ENCODE peak calls at places on chromosomes 7 and 10, in ten cellular contexts. L is activated naive CD4-positive, alpha-beta T cell; V is cardiac fibroblast; Y is stimulated activated CD4-positive, alpha-beta T cell treated with anti-CD3 and anti-CD28 coated beads, Interleukin-12 subunit alpha, Interleukin-12 subunit beta, amount 100 ng/mL, for 4 hours; X is fibroblast of the aortic adventitia; H is AG09309; K is iris pigment epithelial cell; E is fibroblast of the conjunctiva; M is GM12891; Q is NCI-H1417. A is an unnamed sample.
A peak's percentile ranks its signal among the peaks of the same experiment; 100 is the strongest.

GRCh38 chr10:8049874-8050560 is 4.5 kb upstream of the GATA3 start:
- DNase-seq in M (no peak), H (no peak), Y (no peak), L (no peak), E (no peak), V (peak; percentile 25), K (no peak), Q (peak; percentile 50), X (no peak), A (no peak)

GRCh38 chr10:130141460-130141859 is 5.3 kb downstream of the GLRX3 start:
- DNase-seq in M (no peak), L (no peak), X (peak; percentile 36), K (peak; percentile 47), Q (no peak), V (no peak), Y (no peak), H (no peak), E (no peak), A (no peak)

GRCh38 chr7:11069591-11069990 is 95.9 kb downstream of the PHF14 start:
- DNase-seq in K (no peak), M (no peak), V (no peak), H (no peak), Q (no peak), E (no peak), Y (no peak), L (no peak), X (no peak), A (no peak)

GRCh38 chr7:24718977-24719491 is 38.2 kb downstream of the GSDME start:
- DNase-seq in E (no peak), M (no peak), V (no peak), K (no peak), L (no peak), X (no peak), Y (no peak), Q (peak; percentile 96), H (no peak), A (no peak)

GRCh38 chr7:54774785-54775740 is 16.1 kb upstream of the SEC61G start:
- DNase-seq in K (no peak), V (no peak), X (no peak), Q (no peak), M (no peak), Y (no peak), H (no peak), L (no peak), E (no peak), A (no peak)

GRCh38 chr7:2120841-2121830 is 111.6 kb downstream of the MAD1L1 start:
- DNase-seq in Q (peak; percentile 16), L (no peak), K (no peak), H (no peak), X (no peak), E (no peak), V (no peak), Y (no peak), M (no peak), A (no peak)

GRCh38 chr10:103575416-103576075 is 82.0 kb downstream of the NEURL1 start:
- DNase-seq in Q (no peak), M (no peak), K (no peak), Y (no peak), H (no peak), L (no peak), V (no peak), X (no peak), E (no peak), A (no peak)

GRCh38 chr7:70406419-70407189 is 725.3 kb upstream of the GALNT17 start:
- DNase-seq in V (no peak), L (no peak), X (no peak), M (no peak), E (no peak), Y (no peak), H (no peak), Q (no peak), K (no peak), A (peak; percentile 23)

GRCh38 chr10:117781216-117781836 is 238.8 kb downstream of the EMX2 start:
- DNase-seq in V (no peak), E (no peak), X (no peak), M (no peak), H (no peak), L (no peak), K (no peak), Q (no peak), Y (no peak), A (no peak)

GRCh38 chr10:128614206-128614605 is 488.0 kb upstream of the MKI67 start:
- DNase-seq in V (no peak), X (no peak), E (no peak), L (no peak), K (no peak), Y (no peak), H (no peak), Q (no peak), M (no peak), A (no peak)

GRCh38 chr7:44989132-44989531 is 10.3 kb upstream of the MYO1G start:
- DNase-seq in X (no peak), K (no peak), V (no peak), H (no peak), Y (no peak), L (no peak), E (no peak), Q (no peak), M (no peak), A (no peak)

GRCh38 chr7:131019351-131019750 is 285.3 kb upstream of the KLF14 start:
- DNase-seq in K (no peak), M (no peak), L (no peak), H (no peak), X (no peak), V (no peak), Y (no peak), Q (no peak), E (no peak), A (no peak)

GRCh38 chr7:44286182-44286617 is 39.2 kb downstream of the CAMK2B start:
- DNase-seq in Q (no peak), L (no peak), Y (no peak), M (no peak), X (no peak), E (no peak), V (no peak), K (no peak), H (no peak), A (no peak)

GRCh38 chr7:65438593-65438992 is 64.9 kb downstream of the ZNF92 start:
- DNase-seq in Y (no peak), X (peak; percentile 96), K (peak; percentile 97), M (no peak), V (peak; percentile 95), H (peak; percentile 78), Q (no peak), L (no peak), E (peak; percentile 16), A (peak; percentile 66)

GRCh38 chr7:139846297-139846696 is 17.2 kb downstream of the TBXAS1 start:
- DNase-seq in V (no peak), Y (no peak), M (no peak), X (no peak), E (no peak), H (no peak), L (no peak), K (no peak), Q (no peak), A (no peak)

GRCh38 chr7:26090927-26091519 is 61.0 kb upstream of the NFE2L3 start:
- DNase-seq in X (peak; percentile 81), V (peak; percentile 79), K (peak; percentile 71), H (peak; percentile 41), Y (no peak), Q (peak; percentile 87), E (peak; percentile 59), M (no peak), L (no peak), A (peak; percentile 26)

GRCh38 chr7:92856436-92856835 is 20.1 kb upstream of the CDK6 start:
- DNase-seq in Q (no peak), X (no peak), K (no peak), H (no peak), Y (no peak), L (no peak), V (no peak), M (no peak), E (no peak), A (no peak)

GRCh38 chr7:142496545-142496991 is 238.7 kb upstream of the PRSS58 start:
- DNase-seq in H (no peak), E (peak; percentile 44), K (peak; percentile 43), Y (no peak), X (peak; percentile 60), L (no peak), V (peak; percentile 59), M (peak; percentile 14), Q (peak; percentile 42), A (no peak)

GRCh38 chr7:140591178-140591902 is 49.3 kb downstream of the DENND2A start:
- DNase-seq in H (no peak), V (peak; percentile 12), E (no peak), M (no peak), K (peak; percentile 16), L (no peak), Y (no peak), Q (no peak), X (no peak), A (no peak)

GRCh38 chr7:51446356-51446755 is 129.7 kb upstream of the COBL start:
- DNase-seq in Q (no peak), E (no peak), Y (no peak), H (no peak), X (no peak), M (no peak), K (no peak), V (no peak), L (no peak), A (no peak)

GRCh38 chr10:52949899-52950298 is 177.3 kb upstream of the MBL2 start:
- DNase-seq in V (no peak), Q (peak; percentile 15), E (no peak), L (no peak), M (no peak), H (no peak), K (no peak), X (no peak), Y (no peak), A (no peak)

GRCh38 chr7:92695308-92696261 is 105.4 kb upstream of the FAM133B start:
- DNase-seq in Y (no peak), M (no peak), V (peak; percentile 91), K (peak; percentile 96), Q (peak; percentile 59), H (peak; percentile 82), L (no peak), E (peak; percentile 91), X (peak; percentile 93), A (peak; percentile 86)

GRCh38 chr7:114345494-114345893 is 69.1 kb upstream of the FOXP2 start:
- DNase-seq in Q (no peak), Y (no peak), K (peak; percentile 58), H (no peak), E (peak; percentile 39), M (no peak), L (no peak), X (peak; percentile 4), V (peak; percentile 2), A (no peak)

GRCh38 chr7:46716926-46717325 is 795.9 kb upstream of the IGFBP3 start:
- DNase-seq in E (no peak), V (no peak), K (no peak), X (no peak), H (no peak), M (no peak), Y (no peak), L (no peak), Q (no peak), A (no peak)

GRCh38 chr7:6618621-6619020 is 3.2 kb downstream of the ZNF853 start:
- DNase-seq in V (peak; percentile 28), L (no peak), Y (no peak), X (no peak), H (no peak), K (no peak), M (no peak), Q (no peak), E (no peak), A (no peak)

GRCh38 chr10:57992321-57993077 is 275.2 kb downstream of the IPMK start:
- DNase-seq in L (no peak), H (no peak), K (peak; percentile 65), Q (peak; percentile 8), M (no peak), E (no peak), Y (no peak), V (peak; percentile 66), X (peak; percentile 23), A (no peak)

GRCh38 chr7:17236603-17237002 is 61.8 kb upstream of the AHR start:
- DNase-seq in H (no peak), K (peak; percentile 12), M (no peak), V (peak; percentile 72), L (no peak), Y (no peak), E (peak; percentile 8), X (peak; percentile 51), Q (no peak), A (no peak)

GRCh38 chr7:44796034-44796503 is 412 bp upstream of the PPIA start:
- DNase-seq in Y (no peak), V (peak; percentile 58), H (no peak), L (no peak), Q (peak; percentile 94), X (peak; percentile 44), K (peak; percentile 34), E (no peak), M (no peak), A (no peak)

A was measured in AG04449.